ENCODE peak calls at places on chromosomes 11 and 22, in ten cellular contexts. K, A, N, R, O, H, E, J, D and L are unnamed samples.

GRCh38 chr22:46092646-46093410 is 57.5 kb upstream of the PPARA start:
- DNase-seq in N (no peak), O (peak), D (no peak), H (no peak), R (no peak), E (no peak), J (no peak), K (no peak), A (no peak), L (no peak)

GRCh38 chr11:133947298-133947905 is 9.4 kb downstream of the IGSF9B start:
- DNase-seq in J (peak), D (peak), E (peak), A (peak), N (no peak), R (peak), O (peak), K (peak), H (peak), L (peak)

GRCh38 chr11:35944503-35945136 is 758 bp downstream of the LDLRAD3 start:
- DNase-seq in H (no peak), N (peak), K (no peak), D (peak), O (peak), J (no peak), E (no peak), R (no peak), A (no peak), L (no peak)

GRCh38 chr22:39954584-39955055 is 5.6 kb upstream of the TMA7B start:
- DNase-seq in E (no peak), R (no peak), N (no peak), H (no peak), O (no peak), J (no peak), D (peak), K (no peak), A (no peak), L (peak)

GRCh38 chr11:37946155-37946766 is 1348.2 kb upstream of the RAG2 start:
- DNase-seq in H (peak), E (no peak), K (no peak), R (no peak), A (peak), N (no peak), J (peak), D (peak), O (no peak), L (peak)

GRCh38 chr11:113436672-113437252 is 38.4 kb downstream of the DRD2 start:
- DNase-seq in H (no peak), E (no peak), A (no peak), O (no peak), N (no peak), K (no peak), D (no peak), R (no peak), J (no peak), L (no peak)

GRCh38 chr11:12761029-12761428 is 86.8 kb downstream of the TEAD1 start:
- DNase-seq in K (no peak), R (no peak), A (no peak), N (no peak), O (no peak), E (no peak), J (peak), H (no peak), D (peak), L (peak)

GRCh38 chr22:41940853-41941765 is 5.8 kb downstream of the CENPM start:
- DNase-seq in O (peak), A (peak), H (peak), J (peak), D (peak), R (peak), K (peak), N (peak), E (peak), L (peak)

GRCh38 chr22:37472418-37473006 is 13.7 kb downstream of the MFNG start:
- DNase-seq in N (no peak), R (peak), D (peak), J (peak), O (no peak), E (no peak), A (no peak), H (no peak), K (peak), L (peak)

GRCh38 chr11:74470526-74470925 is 3.2 kb upstream of the KCNE3 start:
- DNase-seq in A (peak), N (no peak), K (no peak), E (no peak), O (no peak), D (no peak), R (no peak), J (no peak), H (no peak), L (peak)

GRCh38 chr11:78753297-78753696 is 178.6 kb upstream of the NARS2 start:
- DNase-seq in N (no peak), H (no peak), E (no peak), R (no peak), J (no peak), K (no peak), D (no peak), O (no peak), A (no peak), L (no peak)

GRCh38 chr11:66967670-66968425 is 7.3 kb upstream of the C11orf86 start:
- DNase-seq in O (peak), R (no peak), N (no peak), E (no peak), H (no peak), J (peak), K (no peak), D (peak), A (no peak), L (peak)

GRCh38 chr11:111540114-111540920 is at the start of gene LAYN:
- DNase-seq in N (peak), E (peak), J (no peak), H (peak), K (peak), R (peak), A (no peak), O (peak), D (peak), L (peak)

GRCh38 chr11:65310215-65310614 is 4.5 kb upstream of the CDC42EP2 start:
- DNase-seq in A (peak), E (no peak), J (no peak), R (no peak), K (no peak), N (no peak), O (peak), H (peak), D (peak), L (no peak)

GRCh38 chr11:103958475-103959215 is 77.8 kb upstream of the DDI1 start:
- DNase-seq in R (no peak), E (no peak), J (no peak), O (no peak), H (no peak), D (no peak), N (no peak), K (no peak), A (no peak), L (no peak)

GRCh38 chr22:47174671-47175111 is 412.2 kb downstream of the TBC1D22A start:
- DNase-seq in O (no peak), E (no peak), K (no peak), A (no peak), D (no peak), H (no peak), R (no peak), J (no peak), N (no peak), L (no peak)

GRCh38 chr22:29041408-29041807 is 20.2 kb downstream of the C22orf31 start:
- DNase-seq in D (peak), E (no peak), A (no peak), N (peak), R (no peak), K (no peak), J (no peak), O (no peak), H (no peak), L (peak)

GRCh38 chr11:119168471-119169271 is at the start of gene NLRX1:
- DNase-seq in A (peak), N (peak), K (peak), R (peak), O (peak), E (peak), D (peak), J (peak), H (peak), L (peak)

GRCh38 chr11:108967571-108967970 is 302.7 kb downstream of the DDX10 start:
- DNase-seq in N (peak), J (no peak), K (no peak), A (no peak), R (no peak), H (peak), E (no peak), O (peak), D (no peak), L (no peak)

GRCh38 chr11:71202598-71202944 is 49.8 kb downstream of the SHANK2 start:
- DNase-seq in R (no peak), E (no peak), O (no peak), A (no peak), H (no peak), K (no peak), J (no peak), D (no peak), N (no peak), L (no peak)

GRCh38 chr22:33848251-33848650 is 72.0 kb downstream of the LARGE1 start:
- DNase-seq in E (no peak), K (no peak), O (no peak), D (no peak), H (no peak), R (no peak), J (no peak), N (no peak), A (no peak), L (peak)

GRCh38 chr11:279966-280761 is 2.0 kb downstream of the NLRP6 start:
- DNase-seq in J (no peak), E (no peak), D (no peak), K (no peak), H (peak), A (no peak), R (no peak), N (no peak), O (peak), L (peak)

GRCh38 chr11:2775626-2776350 is 76.0 kb upstream of the KCNQ1OT1 start:
- DNase-seq in A (no peak), N (no peak), J (no peak), K (no peak), H (peak), O (no peak), D (no peak), E (peak), R (no peak), L (no peak)

GRCh38 chr11:2446590-2447252 is 1.9 kb downstream of the KCNQ1 start:
- DNase-seq in D (no peak), R (no peak), E (no peak), H (no peak), A (no peak), K (no peak), O (no peak), J (no peak), N (no peak), L (no peak)

GRCh38 chr22:22691716-22692701 is 47.6 kb downstream of the GGTLC2 start:
- DNase-seq in K (no peak), D (no peak), R (no peak), A (no peak), E (no peak), N (no peak), O (no peak), J (peak), H (peak), L (peak)

GRCh38 chr11:86919557-86920210 is 35.5 kb downstream of the FZD4 start:
- DNase-seq in N (no peak), J (peak), K (peak), D (peak), E (no peak), H (no peak), A (peak), O (no peak), R (no peak), L (peak)

GRCh38 chr11:108522318-108522717 is 24.1 kb upstream of the POGLUT3 start:
- DNase-seq in E (no peak), R (no peak), N (no peak), D (no peak), O (no peak), H (no peak), J (no peak), K (no peak), A (no peak), L (no peak)

GRCh38 chr11:23314162-23314561 is 453.9 kb upstream of the CCDC179 start:
- DNase-seq in E (no peak), O (no peak), K (no peak), N (no peak), R (no peak), J (no peak), D (no peak), H (no peak), A (no peak), L (no peak)

GRCh38 chr11:117480221-117480620 is 152.6 kb downstream of the CEP164 start:
- DNase-seq in J (no peak), R (no peak), A (no peak), H (no peak), D (no peak), N (no peak), K (no peak), E (no peak), O (no peak), L (no peak)

GRCh38 chr22:21632237-21632895 is at the start of gene CCDC116:
- DNase-seq in D (no peak), J (no peak), H (no peak), N (no peak), O (no peak), R (peak), K (peak), E (no peak), A (no peak), L (no peak)

GRCh38 chr11:65833297-65834030 is at the start of gene SNX32:
- DNase-seq in E (peak), J (peak), N (peak), A (peak), R (peak), K (peak), O (peak), H (peak), D (peak), L (peak)

GRCh38 chr11:113773092-113773415 is 438 bp downstream of the ZW10 start:
- DNase-seq in E (no peak), O (peak), K (peak), N (no peak), H (no peak), A (no peak), J (peak), D (peak), R (no peak), L (peak)

GRCh38 chr11:9493492-9493891 is 32.7 kb downstream of the ZNF143 start:
- DNase-seq in A (no peak), O (no peak), J (no peak), H (no peak), E (no peak), K (no peak), N (no peak), D (no peak), R (no peak), L (no peak)

GRCh38 chr11:74935285-74935684 is 13.6 kb downstream of the XRRA1 start:
- DNase-seq in J (no peak), A (no peak), H (no peak), O (no peak), K (no peak), N (no peak), D (no peak), E (no peak), R (no peak), L (no peak)

GRCh38 chr11:25860677-25861445 is 471.1 kb upstream of the ANO3 start:
- DNase-seq in D (no peak), O (no peak), H (no peak), N (no peak), R (no peak), J (peak), K (no peak), A (peak), E (no peak), L (peak)

GRCh38 chr11:95152878-95153856 is 63.5 kb downstream of the ENDOD1 start:
- DNase-seq in H (no peak), D (no peak), O (no peak), E (no peak), A (no peak), J (no peak), N (no peak), R (peak), K (peak), L (no peak)

GRCh38 chr11:118619444-118620205 is 12.2 kb downstream of the PHLDB1 start:
- DNase-seq in H (peak), N (no peak), E (no peak), R (no peak), O (peak), D (peak), A (no peak), J (peak), K (no peak), L (peak)

GRCh38 chr11:80155412-80156017 is 714.7 kb upstream of the TENM4 start:
- DNase-seq in D (peak), R (no peak), J (peak), N (no peak), K (no peak), O (no peak), H (no peak), A (peak), E (no peak), L (peak)

GRCh38 chr11:1785749-1786261 is 22.1 kb upstream of the CTSD start:
- DNase-seq in J (no peak), D (no peak), N (no peak), O (no peak), H (no peak), E (no peak), A (no peak), K (no peak), R (no peak), L (no peak)